ENCODE peak calls at places on chromosomes 16 and 17, in nine cellular contexts. One of them, this sample, is unnamed.

GRCh38 chr16:81996664-81997529 is 14.4 kb downstream of the SDR42E1 start:
- DNase-seq in substantia nigra: no peak
- DNase-seq in CD8-positive, alpha-beta memory T cell: no peak
- DNase-seq in NCI-H69: peak; percentile 2
- DNase-seq in CD8-positive, alpha-beta T cell: no peak
- DNase-seq in HTR-8/SVneo: peak; percentile 53
- DNase-seq in C1 segment of cervical spinal cord: no peak
- DNase-seq in activated naive CD8-positive, alpha-beta T cell treated with anti-CD3 and anti-CD28 coated beads for 36 hours: no peak
- DNase-seq in effector CD4-positive, alpha-beta T cell: no peak
- DNase-seq in this sample: no peak

GRCh38 chr17:59751955-59752413 is 44.5 kb downstream of the VMP1 start:
- DNase-seq in activated naive CD8-positive, alpha-beta T cell treated with anti-CD3 and anti-CD28 coated beads for 36 hours: no peak
- DNase-seq in effector CD4-positive, alpha-beta T cell: no peak
- DNase-seq in substantia nigra: no peak
- DNase-seq in NCI-H69: no peak
- DNase-seq in CD8-positive, alpha-beta T cell: no peak
- DNase-seq in C1 segment of cervical spinal cord: no peak
- DNase-seq in CD8-positive, alpha-beta memory T cell: no peak
- DNase-seq in HTR-8/SVneo: no peak
- DNase-seq in this sample: no peak

GRCh38 chr16:75070055-75070841 is 46.3 kb downstream of the LDHD start:
- DNase-seq in effector CD4-positive, alpha-beta T cell: no peak
- DNase-seq in activated naive CD8-positive, alpha-beta T cell treated with anti-CD3 and anti-CD28 coated beads for 36 hours: no peak
- DNase-seq in NCI-H69: peak; percentile 18
- DNase-seq in C1 segment of cervical spinal cord: no peak
- DNase-seq in substantia nigra: no peak
- DNase-seq in HTR-8/SVneo: no peak
- DNase-seq in CD8-positive, alpha-beta T cell: no peak
- DNase-seq in CD8-positive, alpha-beta memory T cell: no peak
- DNase-seq in this sample: peak; percentile 53

GRCh38 chr16:72199938-72200337 is 28.0 kb upstream of the PMFBP1 start:
- DNase-seq in C1 segment of cervical spinal cord: no peak
- DNase-seq in NCI-H69: no peak
- DNase-seq in effector CD4-positive, alpha-beta T cell: no peak
- DNase-seq in CD8-positive, alpha-beta T cell: no peak
- DNase-seq in substantia nigra: no peak
- DNase-seq in CD8-positive, alpha-beta memory T cell: no peak
- DNase-seq in HTR-8/SVneo: no peak
- DNase-seq in activated naive CD8-positive, alpha-beta T cell treated with anti-CD3 and anti-CD28 coated beads for 36 hours: no peak
- DNase-seq in this sample: no peak

GRCh38 chr16:85650864-85651811 is 37.6 kb downstream of the GINS2 start:
- DNase-seq in activated naive CD8-positive, alpha-beta T cell treated with anti-CD3 and anti-CD28 coated beads for 36 hours: no peak
- DNase-seq in HTR-8/SVneo: no peak
- DNase-seq in C1 segment of cervical spinal cord: peak; percentile 34
- DNase-seq in effector CD4-positive, alpha-beta T cell: no peak
- DNase-seq in substantia nigra: no peak
- DNase-seq in NCI-H69: peak; percentile 64
- DNase-seq in CD8-positive, alpha-beta memory T cell: no peak
- DNase-seq in CD8-positive, alpha-beta T cell: peak; percentile 39
- DNase-seq in this sample: no peak

GRCh38 chr17:13099906-13100305 is 82.1 kb upstream of the ELAC2 start:
- DNase-seq in activated naive CD8-positive, alpha-beta T cell treated with anti-CD3 and anti-CD28 coated beads for 36 hours: no peak
- DNase-seq in HTR-8/SVneo: no peak
- DNase-seq in C1 segment of cervical spinal cord: no peak
- DNase-seq in NCI-H69: no peak
- DNase-seq in CD8-positive, alpha-beta T cell: no peak
- DNase-seq in substantia nigra: no peak
- DNase-seq in CD8-positive, alpha-beta memory T cell: no peak
- DNase-seq in effector CD4-positive, alpha-beta T cell: no peak
- DNase-seq in this sample: no peak

GRCh38 chr17:50767446-50767845 is at the start of gene ANKRD40CL:
- DNase-seq in effector CD4-positive, alpha-beta T cell: no peak
- DNase-seq in CD8-positive, alpha-beta memory T cell: no peak
- DNase-seq in CD8-positive, alpha-beta T cell: no peak
- DNase-seq in HTR-8/SVneo: no peak
- DNase-seq in NCI-H69: no peak
- DNase-seq in C1 segment of cervical spinal cord: no peak
- DNase-seq in substantia nigra: no peak
- DNase-seq in activated naive CD8-positive, alpha-beta T cell treated with anti-CD3 and anti-CD28 coated beads for 36 hours: no peak
- DNase-seq in this sample: no peak

GRCh38 chr16:84229421-84229820 is 10.4 kb downstream of the KCNG4 start:
- DNase-seq in effector CD4-positive, alpha-beta T cell: no peak
- DNase-seq in activated naive CD8-positive, alpha-beta T cell treated with anti-CD3 and anti-CD28 coated beads for 36 hours: no peak
- DNase-seq in NCI-H69: no peak
- DNase-seq in CD8-positive, alpha-beta T cell: no peak
- DNase-seq in CD8-positive, alpha-beta memory T cell: no peak
- DNase-seq in C1 segment of cervical spinal cord: no peak
- DNase-seq in HTR-8/SVneo: no peak
- DNase-seq in substantia nigra: no peak
- DNase-seq in this sample: no peak

GRCh38 chr16:27690604-27691003 is 140.7 kb downstream of the KATNIP start:
- DNase-seq in substantia nigra: no peak
- DNase-seq in C1 segment of cervical spinal cord: peak; percentile 46
- DNase-seq in NCI-H69: peak; percentile 12
- DNase-seq in CD8-positive, alpha-beta T cell: no peak
- DNase-seq in effector CD4-positive, alpha-beta T cell: no peak
- DNase-seq in HTR-8/SVneo: peak; percentile 44
- DNase-seq in activated naive CD8-positive, alpha-beta T cell treated with anti-CD3 and anti-CD28 coated beads for 36 hours: peak; percentile 15
- DNase-seq in CD8-positive, alpha-beta memory T cell: no peak
- DNase-seq in this sample: peak; percentile 56

GRCh38 chr17:304461-304860 is 48.1 kb downstream of the RPH3AL start:
- DNase-seq in NCI-H69: no peak
- DNase-seq in activated naive CD8-positive, alpha-beta T cell treated with anti-CD3 and anti-CD28 coated beads for 36 hours: no peak
- DNase-seq in HTR-8/SVneo: no peak
- DNase-seq in CD8-positive, alpha-beta T cell: no peak
- DNase-seq in substantia nigra: no peak
- DNase-seq in CD8-positive, alpha-beta memory T cell: no peak
- DNase-seq in effector CD4-positive, alpha-beta T cell: no peak
- DNase-seq in C1 segment of cervical spinal cord: no peak
- DNase-seq in this sample: no peak

GRCh38 chr17:82806645-82807044 is 33.2 kb downstream of the ZNF750 start:
- DNase-seq in substantia nigra: no peak
- DNase-seq in effector CD4-positive, alpha-beta T cell: no peak
- DNase-seq in activated naive CD8-positive, alpha-beta T cell treated with anti-CD3 and anti-CD28 coated beads for 36 hours: no peak
- DNase-seq in HTR-8/SVneo: no peak
- DNase-seq in NCI-H69: no peak
- DNase-seq in CD8-positive, alpha-beta T cell: no peak
- DNase-seq in C1 segment of cervical spinal cord: no peak
- DNase-seq in CD8-positive, alpha-beta memory T cell: no peak
- DNase-seq in this sample: no peak

GRCh38 chr16:78641463-78641862 is 542.0 kb downstream of the WWOX start:
- DNase-seq in CD8-positive, alpha-beta memory T cell: no peak
- DNase-seq in CD8-positive, alpha-beta T cell: no peak
- DNase-seq in activated naive CD8-positive, alpha-beta T cell treated with anti-CD3 and anti-CD28 coated beads for 36 hours: no peak
- DNase-seq in NCI-H69: no peak
- DNase-seq in substantia nigra: no peak
- DNase-seq in effector CD4-positive, alpha-beta T cell: no peak
- DNase-seq in C1 segment of cervical spinal cord: no peak
- DNase-seq in HTR-8/SVneo: no peak
- DNase-seq in this sample: no peak

GRCh38 chr16:66930189-66930588 is 4.0 kb downstream of the CIAO2B start:
- DNase-seq in NCI-H69: peak; percentile 24
- DNase-seq in CD8-positive, alpha-beta T cell: no peak
- DNase-seq in HTR-8/SVneo: no peak
- DNase-seq in C1 segment of cervical spinal cord: no peak
- DNase-seq in effector CD4-positive, alpha-beta T cell: no peak
- DNase-seq in CD8-positive, alpha-beta memory T cell: no peak
- DNase-seq in activated naive CD8-positive, alpha-beta T cell treated with anti-CD3 and anti-CD28 coated beads for 36 hours: no peak
- DNase-seq in substantia nigra: no peak
- DNase-seq in this sample: peak; percentile 94

GRCh38 chr17:75684249-75684648 is 17.1 kb downstream of the SAP30BP start:
- DNase-seq in CD8-positive, alpha-beta memory T cell: no peak
- DNase-seq in HTR-8/SVneo: no peak
- DNase-seq in substantia nigra: no peak
- DNase-seq in effector CD4-positive, alpha-beta T cell: no peak
- DNase-seq in activated naive CD8-positive, alpha-beta T cell treated with anti-CD3 and anti-CD28 coated beads for 36 hours: no peak
- DNase-seq in NCI-H69: peak; percentile 15
- DNase-seq in C1 segment of cervical spinal cord: no peak
- DNase-seq in CD8-positive, alpha-beta T cell: no peak
- DNase-seq in this sample: no peak

GRCh38 chr17:76417499-76418143 is 33.2 kb downstream of the SPHK1 start:
- DNase-seq in activated naive CD8-positive, alpha-beta T cell treated with anti-CD3 and anti-CD28 coated beads for 36 hours: no peak
- DNase-seq in HTR-8/SVneo: no peak
- DNase-seq in effector CD4-positive, alpha-beta T cell: no peak
- DNase-seq in CD8-positive, alpha-beta T cell: no peak
- DNase-seq in NCI-H69: peak; percentile 31
- DNase-seq in C1 segment of cervical spinal cord: no peak
- DNase-seq in substantia nigra: no peak
- DNase-seq in CD8-positive, alpha-beta memory T cell: no peak
- DNase-seq in this sample: peak; percentile 84

GRCh38 chr16:87457051-87457611 is 35.7 kb downstream of the ZCCHC14 start:
- DNase-seq in NCI-H69: no peak
- DNase-seq in activated naive CD8-positive, alpha-beta T cell treated with anti-CD3 and anti-CD28 coated beads for 36 hours: no peak
- DNase-seq in CD8-positive, alpha-beta T cell: no peak
- DNase-seq in CD8-positive, alpha-beta memory T cell: no peak
- DNase-seq in substantia nigra: no peak
- DNase-seq in HTR-8/SVneo: no peak
- DNase-seq in effector CD4-positive, alpha-beta T cell: no peak
- DNase-seq in C1 segment of cervical spinal cord: no peak
- DNase-seq in this sample: no peak

GRCh38 chr17:76365256-76365903 is 11.7 kb upstream of the PRPSAP1 start:
- DNase-seq in CD8-positive, alpha-beta T cell: no peak
- DNase-seq in C1 segment of cervical spinal cord: no peak
- DNase-seq in HTR-8/SVneo: no peak
- DNase-seq in substantia nigra: no peak
- DNase-seq in effector CD4-positive, alpha-beta T cell: no peak
- DNase-seq in CD8-positive, alpha-beta memory T cell: no peak
- DNase-seq in activated naive CD8-positive, alpha-beta T cell treated with anti-CD3 and anti-CD28 coated beads for 36 hours: no peak
- DNase-seq in NCI-H69: no peak
- DNase-seq in this sample: peak; percentile 37

GRCh38 chr17:40562841-40563370 is 2.4 kb downstream of the CCR7 start:
- DNase-seq in C1 segment of cervical spinal cord: no peak
- DNase-seq in substantia nigra: no peak
- DNase-seq in CD8-positive, alpha-beta memory T cell: no peak
- DNase-seq in CD8-positive, alpha-beta T cell: no peak
- DNase-seq in NCI-H69: no peak
- DNase-seq in HTR-8/SVneo: no peak
- DNase-seq in effector CD4-positive, alpha-beta T cell: no peak
- DNase-seq in activated naive CD8-positive, alpha-beta T cell treated with anti-CD3 and anti-CD28 coated beads for 36 hours: no peak
- DNase-seq in this sample: no peak

GRCh38 chr16:1154291-1154886 is 1.5 kb downstream of the CACNA1H start:
- DNase-seq in CD8-positive, alpha-beta memory T cell: no peak
- DNase-seq in CD8-positive, alpha-beta T cell: no peak
- DNase-seq in C1 segment of cervical spinal cord: no peak
- DNase-seq in activated naive CD8-positive, alpha-beta T cell treated with anti-CD3 and anti-CD28 coated beads for 36 hours: no peak
- DNase-seq in HTR-8/SVneo: no peak
- DNase-seq in effector CD4-positive, alpha-beta T cell: no peak
- DNase-seq in NCI-H69: peak; percentile 45
- DNase-seq in substantia nigra: no peak
- DNase-seq in this sample: no peak

GRCh38 chr16:82783933-82784566 is 157.3 kb downstream of the CDH13 start:
- DNase-seq in HTR-8/SVneo: no peak
- DNase-seq in CD8-positive, alpha-beta T cell: no peak
- DNase-seq in substantia nigra: no peak
- DNase-seq in CD8-positive, alpha-beta memory T cell: no peak
- DNase-seq in C1 segment of cervical spinal cord: no peak
- DNase-seq in NCI-H69: no peak
- DNase-seq in effector CD4-positive, alpha-beta T cell: no peak
- DNase-seq in activated naive CD8-positive, alpha-beta T cell treated with anti-CD3 and anti-CD28 coated beads for 36 hours: no peak
- DNase-seq in this sample: no peak

GRCh38 chr17:27319536-27320221 is 25.8 kb downstream of the WSB1 start:
- DNase-seq in C1 segment of cervical spinal cord: peak; percentile 50
- DNase-seq in NCI-H69: peak; percentile 79
- DNase-seq in CD8-positive, alpha-beta T cell: no peak
- DNase-seq in activated naive CD8-positive, alpha-beta T cell treated with anti-CD3 and anti-CD28 coated beads for 36 hours: no peak
- DNase-seq in substantia nigra: no peak
- DNase-seq in HTR-8/SVneo: no peak
- DNase-seq in effector CD4-positive, alpha-beta T cell: no peak
- DNase-seq in CD8-positive, alpha-beta memory T cell: no peak
- DNase-seq in this sample: peak; percentile 88

GRCh38 chr16:79307214-79307613 is 293.3 kb downstream of the MAF start:
- DNase-seq in activated naive CD8-positive, alpha-beta T cell treated with anti-CD3 and anti-CD28 coated beads for 36 hours: no peak
- DNase-seq in effector CD4-positive, alpha-beta T cell: no peak
- DNase-seq in CD8-positive, alpha-beta memory T cell: no peak
- DNase-seq in C1 segment of cervical spinal cord: peak; percentile 22
- DNase-seq in NCI-H69: no peak
- DNase-seq in substantia nigra: no peak
- DNase-seq in CD8-positive, alpha-beta T cell: no peak
- DNase-seq in HTR-8/SVneo: no peak
- DNase-seq in this sample: no peak

GRCh38 chr16:89505204-89506112 is 2.7 kb upstream of the SPG7 start:
- DNase-seq in NCI-H69: peak; percentile 67
- DNase-seq in CD8-positive, alpha-beta memory T cell: peak; percentile 87
- DNase-seq in activated naive CD8-positive, alpha-beta T cell treated with anti-CD3 and anti-CD28 coated beads for 36 hours: peak; percentile 88
- DNase-seq in HTR-8/SVneo: peak; percentile 62
- DNase-seq in C1 segment of cervical spinal cord: peak; percentile 17
- DNase-seq in substantia nigra: no peak
- DNase-seq in CD8-positive, alpha-beta T cell: peak; percentile 93
- DNase-seq in effector CD4-positive, alpha-beta T cell: peak; percentile 86
- DNase-seq in this sample: peak; percentile 94

GRCh38 chr17:43337684-43338428 is 60.9 kb upstream of the ARL4D start:
- DNase-seq in activated naive CD8-positive, alpha-beta T cell treated with anti-CD3 and anti-CD28 coated beads for 36 hours: no peak
- DNase-seq in C1 segment of cervical spinal cord: no peak
- DNase-seq in NCI-H69: no peak
- DNase-seq in CD8-positive, alpha-beta memory T cell: no peak
- DNase-seq in CD8-positive, alpha-beta T cell: no peak
- DNase-seq in HTR-8/SVneo: no peak
- DNase-seq in substantia nigra: no peak
- DNase-seq in effector CD4-positive, alpha-beta T cell: no peak
- DNase-seq in this sample: no peak

GRCh38 chr17:50184057-50184456 is 17.4 kb downstream of the COL1A1 start:
- DNase-seq in HTR-8/SVneo: no peak
- DNase-seq in CD8-positive, alpha-beta T cell: peak; percentile 15
- DNase-seq in C1 segment of cervical spinal cord: no peak
- DNase-seq in CD8-positive, alpha-beta memory T cell: no peak
- DNase-seq in NCI-H69: peak; percentile 20
- DNase-seq in effector CD4-positive, alpha-beta T cell: no peak
- DNase-seq in activated naive CD8-positive, alpha-beta T cell treated with anti-CD3 and anti-CD28 coated beads for 36 hours: no peak
- DNase-seq in substantia nigra: no peak
- DNase-seq in this sample: no peak

GRCh38 chr17:45353047-45353446 is 36.2 kb upstream of the MAP3K14 start:
- DNase-seq in NCI-H69: no peak
- DNase-seq in C1 segment of cervical spinal cord: no peak
- DNase-seq in activated naive CD8-positive, alpha-beta T cell treated with anti-CD3 and anti-CD28 coated beads for 36 hours: peak; percentile 61
- DNase-seq in substantia nigra: no peak
- DNase-seq in CD8-positive, alpha-beta T cell: no peak
- DNase-seq in HTR-8/SVneo: no peak
- DNase-seq in CD8-positive, alpha-beta memory T cell: no peak
- DNase-seq in effector CD4-positive, alpha-beta T cell: no peak
- DNase-seq in this sample: no peak

GRCh38 chr16:79962962-79963361 is 362.4 kb upstream of the MAF start:
- DNase-seq in HTR-8/SVneo: no peak
- DNase-seq in NCI-H69: no peak
- DNase-seq in CD8-positive, alpha-beta T cell: no peak
- DNase-seq in C1 segment of cervical spinal cord: no peak
- DNase-seq in effector CD4-positive, alpha-beta T cell: no peak
- DNase-seq in substantia nigra: no peak
- DNase-seq in CD8-positive, alpha-beta memory T cell: no peak
- DNase-seq in activated naive CD8-positive, alpha-beta T cell treated with anti-CD3 and anti-CD28 coated beads for 36 hours: no peak
- DNase-seq in this sample: no peak

This sample was measured in erythroblast.